ENCODE peak calls at places on chromosomes 2 and 18, in nine cellular contexts. D is IMR-90, Z is endothelial cell, B is tibial artery, K is cardiac fibroblast, M is PC-3, A is tibial nerve, G is AG04450, L is sigmoid colon. T is an unnamed sample.

GRCh38 chr2:148253716-148254115 is 232.8 kb downstream of the MBD5 start:
- DNase-seq in B (no peak), L (no peak), D (peak), Z (no peak), G (no peak), A (no peak), M (peak), K (peak), T (no peak)

GRCh38 chr2:100974712-100975520 is 27.2 kb upstream of the RPL31 start:
- DNase-seq in K (no peak), L (peak), Z (no peak), M (no peak), D (no peak), G (no peak), B (no peak), A (no peak), T (no peak)

GRCh38 chr18:2424420-2424819 is 146.9 kb downstream of the METTL4 start:
- DNase-seq in Z (no peak), K (no peak), B (no peak), D (no peak), G (no peak), M (peak), A (no peak), L (no peak), T (no peak)

GRCh38 chr2:121491566-121491965 is 39.1 kb upstream of the RNU4ATAC start:
- DNase-seq in M (no peak), D (no peak), Z (no peak), A (no peak), K (no peak), L (no peak), G (no peak), B (no peak), T (no peak)

GRCh38 chr2:10889741-10890215 is 22.0 kb upstream of the KCNF1 start:
- DNase-seq in A (no peak), L (no peak), B (no peak), K (no peak), M (no peak), Z (no peak), G (no peak), D (no peak), T (no peak)

GRCh38 chr2:96830064-96830562 is 13.7 kb downstream of the ANKRD23 start:
- DNase-seq in L (no peak), Z (no peak), D (no peak), G (no peak), B (no peak), M (no peak), A (no peak), K (no peak), T (no peak)

GRCh38 chr2:130365075-130365474 is 9.2 kb downstream of the PTPN18 start:
- DNase-seq in Z (no peak), M (no peak), B (no peak), A (no peak), K (no peak), D (no peak), G (no peak), L (no peak), T (no peak)

GRCh38 chr2:71281950-71282349 is 49.6 kb upstream of the ZNF638 start:
- DNase-seq in Z (no peak), L (no peak), M (peak), D (no peak), K (peak), B (no peak), A (no peak), G (no peak), T (no peak)

GRCh38 chr2:240873805-240874714 is 5.4 kb downstream of the AGXT start:
- DNase-seq in Z (no peak), K (no peak), M (no peak), B (no peak), L (no peak), D (peak), A (no peak), G (no peak), T (no peak)

GRCh38 chr2:74815955-74816354 is 18.0 kb upstream of the HK2 start:
- DNase-seq in B (no peak), K (no peak), G (no peak), D (no peak), L (no peak), A (no peak), M (no peak), Z (no peak), T (no peak)

GRCh38 chr2:233671290-233672161 is at the start of gene UGT1A9:
- DNase-seq in G (no peak), K (no peak), M (no peak), B (no peak), A (no peak), Z (no peak), L (no peak), D (no peak), T (no peak)

GRCh38 chr2:196123679-196124373 is 47.6 kb downstream of the STK17B start:
- DNase-seq in G (no peak), L (no peak), A (no peak), M (no peak), Z (no peak), D (peak), K (peak), B (no peak), T (no peak)

GRCh38 chr2:49296107-49296506 is 141.8 kb upstream of the FSHR start:
- DNase-seq in A (no peak), B (no peak), K (no peak), Z (no peak), G (no peak), M (no peak), L (no peak), D (no peak), T (no peak)

GRCh38 chr2:167196461-167197252 is 308.4 kb downstream of the XIRP2 start:
- DNase-seq in Z (no peak), M (peak), D (peak), B (no peak), A (peak), L (no peak), K (peak), G (peak), T (no peak)

GRCh38 chr2:46389417-46389916 is 89.9 kb upstream of the TMEM247 start:
- DNase-seq in L (no peak), G (no peak), Z (no peak), A (no peak), K (peak), M (no peak), B (no peak), D (peak), T (no peak)

GRCh38 chr2:188969236-188970032 is 4.7 kb upstream of the COL3A1 start:
- DNase-seq in M (peak), A (peak), B (no peak), K (peak), L (no peak), G (no peak), Z (no peak), D (peak), T (no peak)

GRCh38 chr18:70382032-70382431 is 93.2 kb downstream of the SOCS6 start:
- DNase-seq in G (no peak), Z (no peak), K (no peak), A (no peak), M (no peak), B (no peak), D (no peak), L (no peak), T (no peak)

GRCh38 chr2:128304330-128304714 is 14.3 kb downstream of the HS6ST1 start:
- DNase-seq in D (no peak), L (peak), K (no peak), A (no peak), Z (no peak), M (no peak), G (no peak), B (no peak), T (no peak)

GRCh38 chr2:200839513-200839912 is 24.9 kb downstream of the CLK1 start:
- DNase-seq in G (no peak), B (no peak), A (no peak), K (no peak), L (no peak), D (no peak), Z (no peak), M (no peak), T (no peak)

GRCh38 chr2:79984476-79984875 is 320.1 kb downstream of the LRRTM1 start:
- DNase-seq in Z (no peak), L (no peak), D (peak), A (no peak), M (no peak), K (no peak), G (no peak), B (no peak), T (no peak)

GRCh38 chr18:62603979-62604378 is 81.2 kb downstream of the ZCCHC2 start:
- DNase-seq in L (no peak), K (no peak), G (no peak), M (no peak), B (no peak), A (no peak), Z (no peak), D (no peak), T (no peak)
- TF ChIP-seq CTCF in L (no peak), K (no peak), G (no peak), M (no peak), B (no peak), A (no peak), Z (no peak), D (no peak), T (no peak)

GRCh38 chr2:19288291-19288690 is 70.1 kb downstream of the OSR1 start:
- DNase-seq in D (no peak), M (no peak), A (no peak), G (no peak), K (no peak), Z (no peak), L (no peak), B (no peak), T (no peak)

GRCh38 chr2:19295998-19296502 is 62.4 kb downstream of the OSR1 start:
- DNase-seq in A (no peak), Z (no peak), K (no peak), M (no peak), G (no peak), D (no peak), L (no peak), B (no peak), T (no peak)

GRCh38 chr2:19287324-19287723 is 71.1 kb downstream of the OSR1 start:
- DNase-seq in L (no peak), B (no peak), A (no peak), K (no peak), Z (no peak), G (no peak), D (peak), M (no peak), T (no peak)

DNA sequence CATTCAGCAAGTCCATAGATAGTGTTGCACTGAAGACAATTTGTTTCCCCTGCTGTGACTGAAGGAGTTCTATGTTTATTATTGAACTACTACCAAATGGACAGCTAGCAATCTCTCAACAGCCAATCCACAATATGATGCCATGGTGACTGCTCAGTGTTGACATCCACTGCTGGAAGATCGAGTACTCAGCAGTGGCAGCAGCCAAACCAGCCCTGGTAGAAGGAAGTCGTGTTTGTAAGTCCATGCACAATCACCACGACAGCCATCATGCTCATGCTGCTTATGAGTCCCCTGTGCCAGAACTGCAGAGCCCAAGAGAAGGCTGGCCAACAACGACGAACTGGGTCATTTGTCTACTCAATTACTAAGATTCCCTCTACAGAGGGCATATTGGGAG is 66.4 kb downstream of the OSR1 start:
- DNase-seq in D (no peak), G (no peak), A (no peak), L (no peak), Z (no peak), B (peak), K (no peak), M (no peak), T (no peak)
- TF ChIP-seq CTCF in D (no peak), G (no peak), A (no peak), L (no peak), Z (no peak), B (no peak), K (no peak), M (no peak), T (no peak)

GRCh38 chr2:63081404-63081803 is 30.8 kb downstream of the OTX1 start:
- DNase-seq in A (no peak), Z (no peak), D (no peak), L (no peak), B (no peak), K (no peak), M (no peak), G (no peak), T (no peak)

GRCh38 chr2:63073994-63074393 is 23.4 kb downstream of the OTX1 start:
- DNase-seq in L (no peak), A (no peak), G (no peak), B (no peak), Z (no peak), D (no peak), M (no peak), K (no peak), T (no peak)

GRCh38 chr2:63078852-63079606 is 28.4 kb downstream of the OTX1 start:
- DNase-seq in A (no peak), L (no peak), D (no peak), B (no peak), Z (peak), K (peak), M (peak), G (no peak), T (no peak)
- TF ChIP-seq CTCF in A (no peak), L (no peak), D (peak), B (no peak), Z (peak), K (peak), M (peak), G (peak), T (no peak)

GRCh38 chr18:37318360-37319037 is 247.1 kb downstream of the CELF4 start:
- DNase-seq in Z (no peak), D (no peak), G (no peak), M (no peak), K (no peak), A (no peak), L (no peak), B (no peak), T (no peak)
- TF ChIP-seq CTCF in Z (no peak), D (no peak), G (no peak), M (no peak), K (no peak), A (no peak), L (no peak), B (no peak), T (no peak)

GRCh38 chr2:88950010-88950409 is 258.5 kb downstream of the RPIA start:
- DNase-seq in Z (peak), M (peak), K (no peak), A (no peak), B (no peak), G (no peak), D (no peak), L (no peak), T (no peak)
- TF ChIP-seq CTCF in Z (peak), M (peak), K (no peak), A (no peak), B (no peak), G (peak), D (peak), L (no peak), T (no peak)

GRCh38 chr2:171160119-171160629 is 519 bp downstream of the TLK1 start:
- DNase-seq in B (peak), Z (peak), D (peak), K (peak), A (peak), L (peak), M (peak), G (no peak), T (peak)

GRCh38 chr2:171158790-171159325 is 1.8 kb downstream of the TLK1 start:
- DNase-seq in B (no peak), G (no peak), K (no peak), M (peak), A (no peak), L (no peak), D (no peak), Z (no peak), T (no peak)

GRCh38 chr2:171158036-171158789 is 2.5 kb downstream of the TLK1 start:
- DNase-seq in M (peak), Z (no peak), B (no peak), D (no peak), K (no peak), G (no peak), L (no peak), A (no peak), T (no peak)

GRCh38 chr2:171160630-171161424 is at the start of gene TLK1:
- DNase-seq in M (peak), A (peak), G (peak), K (peak), L (peak), D (peak), B (peak), Z (peak), T (no peak)

GRCh38 chr2:171159326-171160118 is 1.2 kb downstream of the TLK1 start:
- DNase-seq in L (peak), B (peak), G (peak), M (peak), D (peak), K (peak), Z (peak), A (peak), T (no peak)
- TF ChIP-seq CTCF in L (peak), B (peak), G (peak), M (peak), D (peak), K (peak), Z (no peak), A (no peak), T (no peak)

GRCh38 chr18:48419268-48420022 is 10.3 kb upstream of the ZBTB7C start:
- DNase-seq in B (no peak), M (no peak), A (no peak), G (no peak), D (no peak), Z (no peak), L (no peak), K (no peak), T (no peak)
- TF ChIP-seq CTCF in B (no peak), M (peak), A (no peak), G (no peak), D (no peak), Z (no peak), L (no peak), K (no peak), T (no peak)